ENCODE peak calls at places on chromosome 7, in nine cellular contexts. One of them, this sample, is unnamed.

GRCh38 chr7:140383954-140384713 is 14.2 kb downstream of the SLC37A3 start:
- DNase-seq in fibroblast of mammary gland: no peak
- DNase-seq in lower leg skin: peak
- DNase-seq in astrocyte of the cerebellum: no peak
- DNase-seq in RWPE2: no peak
- DNase-seq in cardiac fibroblast: no peak
- DNase-seq in neural progenitor cell: no peak
- DNase-seq in astrocyte of the spinal cord: no peak
- DNase-seq in AG09309: no peak
- DNase-seq in this sample: no peak

GRCh38 chr7:104960741-104961479 is 53.1 kb upstream of the KMT2E start:
- DNase-seq in astrocyte of the cerebellum: no peak
- DNase-seq in cardiac fibroblast: peak
- DNase-seq in lower leg skin: no peak
- DNase-seq in astrocyte of the spinal cord: no peak
- DNase-seq in AG09309: no peak
- DNase-seq in neural progenitor cell: no peak
- DNase-seq in fibroblast of mammary gland: peak
- DNase-seq in RWPE2: no peak
- DNase-seq in this sample: no peak

GRCh38 chr7:1619152-1620079 is 49.6 kb upstream of the PSMG3 start:
- DNase-seq in neural progenitor cell: no peak
- DNase-seq in astrocyte of the cerebellum: no peak
- DNase-seq in AG09309: no peak
- DNase-seq in cardiac fibroblast: no peak
- DNase-seq in RWPE2: no peak
- DNase-seq in fibroblast of mammary gland: no peak
- DNase-seq in astrocyte of the spinal cord: no peak
- DNase-seq in lower leg skin: no peak
- DNase-seq in this sample: no peak

GRCh38 chr7:101127460-101128039 is 646 bp downstream of the SERPINE1 start:
- DNase-seq in fibroblast of mammary gland: no peak
- DNase-seq in AG09309: no peak
- DNase-seq in astrocyte of the spinal cord: no peak
- DNase-seq in RWPE2: no peak
- DNase-seq in astrocyte of the cerebellum: no peak
- DNase-seq in lower leg skin: no peak
- DNase-seq in neural progenitor cell: no peak
- DNase-seq in cardiac fibroblast: no peak
- DNase-seq in this sample: no peak

GRCh38 chr7:101819183-101819582 is 1.8 kb downstream of the CUX1 start:
- DNase-seq in fibroblast of mammary gland: no peak
- DNase-seq in astrocyte of the cerebellum: no peak
- DNase-seq in lower leg skin: peak
- DNase-seq in astrocyte of the spinal cord: no peak
- DNase-seq in neural progenitor cell: no peak
- DNase-seq in cardiac fibroblast: no peak
- DNase-seq in AG09309: no peak
- DNase-seq in RWPE2: no peak
- DNase-seq in this sample: no peak

GRCh38 chr7:111911166-111911961 is 294.8 kb downstream of the DOCK4 start:
- DNase-seq in fibroblast of mammary gland: no peak
- DNase-seq in cardiac fibroblast: no peak
- DNase-seq in RWPE2: no peak
- DNase-seq in AG09309: no peak
- DNase-seq in neural progenitor cell: no peak
- DNase-seq in astrocyte of the cerebellum: no peak
- DNase-seq in astrocyte of the spinal cord: no peak
- DNase-seq in lower leg skin: no peak
- DNase-seq in this sample: no peak

GRCh38 chr7:64639267-64640001 is 26.5 kb upstream of the ZNF107 start:
- DNase-seq in neural progenitor cell: no peak
- DNase-seq in astrocyte of the spinal cord: no peak
- DNase-seq in cardiac fibroblast: no peak
- DNase-seq in lower leg skin: peak
- DNase-seq in RWPE2: no peak
- DNase-seq in astrocyte of the cerebellum: no peak
- DNase-seq in AG09309: no peak
- DNase-seq in fibroblast of mammary gland: no peak
- DNase-seq in this sample: no peak

GRCh38 chr7:484365-485101 is 35.1 kb downstream of the PDGFA start:
- DNase-seq in astrocyte of the spinal cord: no peak
- DNase-seq in astrocyte of the cerebellum: no peak
- DNase-seq in fibroblast of mammary gland: no peak
- DNase-seq in neural progenitor cell: no peak
- DNase-seq in cardiac fibroblast: no peak
- DNase-seq in lower leg skin: no peak
- DNase-seq in AG09309: no peak
- DNase-seq in RWPE2: peak
- DNase-seq in this sample: no peak

GRCh38 chr7:105972276-105972675 is 9.2 kb downstream of the CDHR3 start:
- DNase-seq in neural progenitor cell: no peak
- DNase-seq in cardiac fibroblast: no peak
- DNase-seq in lower leg skin: no peak
- DNase-seq in astrocyte of the spinal cord: no peak
- DNase-seq in astrocyte of the cerebellum: no peak
- DNase-seq in AG09309: no peak
- DNase-seq in fibroblast of mammary gland: no peak
- DNase-seq in RWPE2: no peak
- DNase-seq in this sample: no peak

GRCh38 chr7:101198476-101198875 is 2.4 kb downstream of the MOGAT3 start:
- DNase-seq in astrocyte of the cerebellum: no peak
- DNase-seq in lower leg skin: no peak
- DNase-seq in cardiac fibroblast: no peak
- DNase-seq in AG09309: no peak
- DNase-seq in RWPE2: no peak
- DNase-seq in fibroblast of mammary gland: no peak
- DNase-seq in astrocyte of the spinal cord: no peak
- DNase-seq in neural progenitor cell: no peak
- DNase-seq in this sample: no peak

GRCh38 chr7:77538908-77539212 is 1.8 kb downstream of the PTPN12 start:
- DNase-seq in cardiac fibroblast: no peak
- DNase-seq in RWPE2: no peak
- DNase-seq in fibroblast of mammary gland: no peak
- DNase-seq in lower leg skin: no peak
- DNase-seq in neural progenitor cell: no peak
- DNase-seq in astrocyte of the spinal cord: no peak
- DNase-seq in AG09309: no peak
- DNase-seq in astrocyte of the cerebellum: no peak
- DNase-seq in this sample: no peak

GRCh38 chr7:38703093-38703492 is 71.9 kb upstream of the AMPH start:
- DNase-seq in RWPE2: no peak
- DNase-seq in astrocyte of the cerebellum: no peak
- DNase-seq in fibroblast of mammary gland: no peak
- DNase-seq in neural progenitor cell: no peak
- DNase-seq in cardiac fibroblast: no peak
- DNase-seq in AG09309: no peak
- DNase-seq in lower leg skin: no peak
- DNase-seq in astrocyte of the spinal cord: no peak
- DNase-seq in this sample: no peak

GRCh38 chr7:153245809-153246208 is 486.3 kb downstream of the ACTR3B start:
- DNase-seq in astrocyte of the cerebellum: no peak
- DNase-seq in cardiac fibroblast: no peak
- DNase-seq in neural progenitor cell: no peak
- DNase-seq in astrocyte of the spinal cord: no peak
- DNase-seq in AG09309: no peak
- DNase-seq in fibroblast of mammary gland: no peak
- DNase-seq in RWPE2: no peak
- DNase-seq in lower leg skin: no peak
- DNase-seq in this sample: no peak

GRCh38 chr7:127629268-127629854 is 11.4 kb upstream of the PAX4 start:
- DNase-seq in cardiac fibroblast: no peak
- DNase-seq in lower leg skin: no peak
- DNase-seq in RWPE2: no peak
- DNase-seq in astrocyte of the spinal cord: no peak
- DNase-seq in neural progenitor cell: peak
- DNase-seq in AG09309: no peak
- DNase-seq in astrocyte of the cerebellum: no peak
- DNase-seq in fibroblast of mammary gland: no peak
- DNase-seq in this sample: no peak

GRCh38 chr7:7595451-7595850 is 28.8 kb downstream of the MIOS start:
- DNase-seq in lower leg skin: no peak
- DNase-seq in neural progenitor cell: no peak
- DNase-seq in cardiac fibroblast: peak
- DNase-seq in RWPE2: no peak
- DNase-seq in astrocyte of the cerebellum: peak
- DNase-seq in astrocyte of the spinal cord: peak
- DNase-seq in fibroblast of mammary gland: peak
- DNase-seq in AG09309: peak
- DNase-seq in this sample: no peak
- TF ChIP-seq CTCF in lower leg skin: no peak
- TF ChIP-seq CTCF in neural progenitor cell: peak
- TF ChIP-seq CTCF in cardiac fibroblast: no peak
- TF ChIP-seq CTCF in RWPE2: peak
- TF ChIP-seq CTCF in astrocyte of the cerebellum: no peak
- TF ChIP-seq CTCF in astrocyte of the spinal cord: no peak
- TF ChIP-seq CTCF in fibroblast of mammary gland: no peak
- TF ChIP-seq CTCF in AG09309: peak
- TF ChIP-seq CTCF in this sample: no peak

DNA sequence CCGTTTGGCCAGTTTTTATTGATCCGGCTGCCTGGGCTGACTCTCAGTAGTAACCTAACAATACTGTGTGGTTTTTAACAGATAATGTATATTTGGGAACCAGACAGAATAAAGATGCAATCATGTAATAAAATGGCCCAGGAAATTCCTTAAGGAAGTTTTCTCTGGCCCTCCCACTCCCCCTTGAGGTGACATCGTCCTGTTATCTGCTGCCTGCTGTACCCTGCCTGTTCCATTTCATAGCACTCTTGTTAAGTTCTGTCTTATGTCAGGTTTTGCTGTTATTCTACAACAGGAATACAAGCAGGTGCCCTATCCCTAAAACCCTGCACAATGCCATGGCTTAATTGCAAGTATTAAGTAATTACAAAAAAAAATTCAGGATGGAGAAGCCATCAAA is 12.5 kb downstream of the ITGB8 start:
- DNase-seq in neural progenitor cell: peak
- DNase-seq in astrocyte of the spinal cord: no peak
- DNase-seq in fibroblast of mammary gland: no peak
- DNase-seq in AG09309: no peak
- DNase-seq in lower leg skin: no peak
- DNase-seq in astrocyte of the cerebellum: no peak
- DNase-seq in cardiac fibroblast: no peak
- DNase-seq in RWPE2: no peak
- DNase-seq in this sample: no peak
- H3K4me3 ChIP-seq in neural progenitor cell: no peak
- H3K4me3 ChIP-seq in astrocyte of the spinal cord: no peak
- H3K4me3 ChIP-seq in fibroblast of mammary gland: no peak
- H3K4me3 ChIP-seq in AG09309: no peak
- H3K4me3 ChIP-seq in lower leg skin: no peak
- H3K4me3 ChIP-seq in astrocyte of the cerebellum: no peak
- H3K4me3 ChIP-seq in cardiac fibroblast: no peak
- H3K4me3 ChIP-seq in RWPE2: no peak
- H3K4me3 ChIP-seq in this sample: no peak

GRCh38 chr7:107464666-107465065 is 5.2 kb upstream of the GPR22 start:
- DNase-seq in AG09309: no peak
- DNase-seq in astrocyte of the cerebellum: no peak
- DNase-seq in lower leg skin: no peak
- DNase-seq in fibroblast of mammary gland: no peak
- DNase-seq in cardiac fibroblast: no peak
- DNase-seq in astrocyte of the spinal cord: no peak
- DNase-seq in RWPE2: no peak
- DNase-seq in neural progenitor cell: no peak
- DNase-seq in this sample: no peak
- TF ChIP-seq CTCF in AG09309: no peak
- TF ChIP-seq CTCF in astrocyte of the cerebellum: no peak
- TF ChIP-seq CTCF in lower leg skin: no peak
- TF ChIP-seq CTCF in fibroblast of mammary gland: no peak
- TF ChIP-seq CTCF in cardiac fibroblast: no peak
- TF ChIP-seq CTCF in astrocyte of the spinal cord: no peak
- TF ChIP-seq CTCF in RWPE2: no peak
- TF ChIP-seq CTCF in neural progenitor cell: no peak
- TF ChIP-seq CTCF in this sample: no peak

GRCh38 chr7:130960208-130960988 is 226.4 kb upstream of the KLF14 start:
- DNase-seq in cardiac fibroblast: peak
- DNase-seq in neural progenitor cell: no peak
- DNase-seq in lower leg skin: no peak
- DNase-seq in fibroblast of mammary gland: peak
- DNase-seq in astrocyte of the cerebellum: peak
- DNase-seq in astrocyte of the spinal cord: peak
- DNase-seq in AG09309: peak
- DNase-seq in RWPE2: no peak
- DNase-seq in this sample: peak

GRCh38 chr7:130963349-130963748 is 229.3 kb upstream of the KLF14 start:
- DNase-seq in fibroblast of mammary gland: peak
- DNase-seq in astrocyte of the spinal cord: no peak
- DNase-seq in lower leg skin: no peak
- DNase-seq in AG09309: no peak
- DNase-seq in neural progenitor cell: no peak
- DNase-seq in cardiac fibroblast: no peak
- DNase-seq in astrocyte of the cerebellum: no peak
- DNase-seq in RWPE2: no peak
- DNase-seq in this sample: no peak

GRCh38 chr7:130962109-130962508 is 228.1 kb upstream of the KLF14 start:
- DNase-seq in RWPE2: no peak
- DNase-seq in cardiac fibroblast: no peak
- DNase-seq in astrocyte of the cerebellum: no peak
- DNase-seq in lower leg skin: no peak
- DNase-seq in astrocyte of the spinal cord: no peak
- DNase-seq in AG09309: no peak
- DNase-seq in fibroblast of mammary gland: no peak
- DNase-seq in neural progenitor cell: no peak
- DNase-seq in this sample: no peak

GRCh38 chr7:130959743-130960207 is 225.8 kb upstream of the KLF14 start:
- DNase-seq in cardiac fibroblast: peak
- DNase-seq in lower leg skin: no peak
- DNase-seq in fibroblast of mammary gland: peak
- DNase-seq in neural progenitor cell: no peak
- DNase-seq in astrocyte of the cerebellum: peak
- DNase-seq in astrocyte of the spinal cord: peak
- DNase-seq in RWPE2: no peak
- DNase-seq in AG09309: peak
- DNase-seq in this sample: peak

DNA sequence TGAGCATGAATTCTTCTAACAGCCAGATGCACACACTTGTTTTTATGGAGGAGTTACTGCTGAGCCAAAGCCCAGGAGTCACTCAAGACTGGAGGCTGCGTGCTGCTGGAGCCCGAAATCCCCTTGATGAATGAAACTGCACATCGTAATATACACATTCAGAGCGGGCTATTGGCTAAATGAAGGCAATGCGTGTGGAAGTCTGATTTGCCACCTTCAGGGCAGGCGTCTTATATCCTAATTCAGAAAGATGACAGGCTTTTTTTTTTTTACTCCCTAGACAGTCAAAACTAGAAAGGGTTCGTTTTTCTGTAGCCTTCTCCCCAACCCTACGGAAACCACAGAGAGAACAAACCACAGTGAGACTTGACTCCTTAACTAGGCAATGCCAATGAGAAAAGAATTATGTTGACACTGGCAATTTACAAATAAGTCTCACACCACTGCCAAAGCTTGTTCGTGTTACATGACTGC is 227.2 kb upstream of the KLF14 start:
- DNase-seq in astrocyte of the cerebellum: peak
- DNase-seq in RWPE2: no peak
- DNase-seq in fibroblast of mammary gland: peak
- DNase-seq in AG09309: peak
- DNase-seq in cardiac fibroblast: peak
- DNase-seq in astrocyte of the spinal cord: peak
- DNase-seq in neural progenitor cell: no peak
- DNase-seq in lower leg skin: no peak
- DNase-seq in this sample: no peak
- H3K4me3 ChIP-seq in astrocyte of the cerebellum: peak
- H3K4me3 ChIP-seq in RWPE2: peak
- H3K4me3 ChIP-seq in fibroblast of mammary gland: peak
- H3K4me3 ChIP-seq in AG09309: peak
- H3K4me3 ChIP-seq in cardiac fibroblast: peak
- H3K4me3 ChIP-seq in astrocyte of the spinal cord: peak
- H3K4me3 ChIP-seq in neural progenitor cell: no peak
- H3K4me3 ChIP-seq in lower leg skin: no peak
- H3K4me3 ChIP-seq in this sample: peak